ENCODE peak calls at places on chromosome 22, in five cellular contexts. E, Q, F, P and V are unnamed samples.

GRCh38 chr22:42964994-42965699 is 49.8 kb downstream of the PACSIN2 start:
- DNase-seq in F (peak), P (no peak), E (no peak), Q (peak), V (peak)

GRCh38 chr22:24523873-24524272 is 28.7 kb downstream of the UPB1 start:
- DNase-seq in F (peak), E (no peak), P (no peak), Q (no peak), V (peak)

GRCh38 chr22:46801826-46802607 is 39.6 kb downstream of the TBC1D22A start:
- DNase-seq in E (no peak), F (no peak), P (no peak), Q (no peak), V (no peak)

GRCh38 chr22:25364736-25365241 is 145.3 kb downstream of the CRYBB2 start:
- DNase-seq in F (peak), P (no peak), Q (no peak), E (no peak), V (peak)

GRCh38 chr22:20904980-20905355 is 12.2 kb upstream of the CRKL start:
- DNase-seq in E (no peak), P (no peak), Q (no peak), F (no peak), V (no peak)

GRCh38 chr22:34976886-34977285 is 89.1 kb upstream of the ISX start:
- DNase-seq in F (no peak), Q (no peak), E (no peak), P (no peak), V (no peak)

GRCh38 chr22:45552580-45553332 is 50.1 kb downstream of the FBLN1 start:
- DNase-seq in E (no peak), P (no peak), F (peak), Q (peak), V (peak)

GRCh38 chr22:45995405-45996101 is 18.6 kb upstream of the WNT7B start:
- DNase-seq in E (no peak), F (no peak), Q (no peak), P (no peak), V (no peak)

GRCh38 chr22:44180706-44181032 is at the start of gene PARVG:
- DNase-seq in E (no peak), Q (peak), F (no peak), P (no peak), V (no peak)

GRCh38 chr22:47923011-47923427 is 1160.6 kb downstream of the TBC1D22A start:
- DNase-seq in P (no peak), F (no peak), Q (no peak), E (no peak), V (no peak)

GRCh38 chr22:35134637-35135036 is 68.7 kb downstream of the ISX start:
- DNase-seq in P (no peak), F (no peak), Q (no peak), E (no peak), V (no peak)

GRCh38 chr22:44410396-44411056 is 87.5 kb downstream of the RTL6 start:
- DNase-seq in P (no peak), Q (peak), E (no peak), F (no peak), V (no peak)

GRCh38 chr22:23383491-23384450 is 196.3 kb downstream of the IGLL1 start:
- DNase-seq in F (no peak), P (no peak), Q (peak), E (no peak), V (no peak)

GRCh38 chr22:22025320-22026156 is 43.0 kb upstream of the TOP3B start:
- DNase-seq in P (no peak), F (no peak), E (no peak), Q (no peak), V (no peak)

GRCh38 chr22:43113516-43114251 is 3.1 kb downstream of the BIK start:
- DNase-seq in Q (no peak), F (no peak), E (no peak), P (no peak), V (no peak)

GRCh38 chr22:45910928-45911467 is 66.0 kb downstream of the WNT7B start:
- DNase-seq in F (no peak), E (no peak), P (no peak), Q (no peak), V (no peak)

GRCh38 chr22:35910013-35910860 is 118.4 kb downstream of the RBFOX2 start:
- DNase-seq in Q (no peak), F (no peak), P (no peak), E (no peak), V (no peak)

GRCh38 chr22:44145544-44145943 is 35.2 kb upstream of the PARVG start:
- DNase-seq in Q (no peak), E (no peak), P (no peak), F (no peak), V (no peak)

GRCh38 chr22:20580179-20580578 is 72.8 kb downstream of the MED15 start:
- DNase-seq in F (no peak), P (no peak), E (no peak), Q (no peak), V (no peak)

GRCh38 chr22:35630387-35630793 is 13.3 kb upstream of the MB start:
- DNase-seq in F (peak), E (no peak), P (no peak), Q (peak), V (peak)

GRCh38 chr22:46572911-46573780 is 35.7 kb upstream of the CELSR1 start:
- DNase-seq in Q (no peak), F (no peak), P (no peak), E (no peak), V (no peak)

GRCh38 chr22:25176175-25176574 is 23.5 kb upstream of the CRYBB3 start:
- DNase-seq in Q (no peak), P (no peak), E (no peak), F (no peak), V (no peak)

GRCh38 chr22:44578115-44578457 is 80.1 kb upstream of the RTL6 start:
- DNase-seq in Q (no peak), F (no peak), E (no peak), P (no peak), V (no peak)

GRCh38 chr22:46003271-46004091 is 26.5 kb upstream of the WNT7B start:
- DNase-seq in E (no peak), P (no peak), Q (no peak), F (no peak), V (no peak)

GRCh38 chr22:36950797-36951590 is 37.6 kb downstream of the CSF2RB start:
- DNase-seq in Q (no peak), F (no peak), P (no peak), E (no peak), V (no peak)

GRCh38 chr22:17155941-17156340 is 3.1 kb downstream of the HDHD5 start:
- DNase-seq in E (no peak), P (no peak), F (no peak), Q (no peak), V (no peak)

GRCh38 chr22:39592104-39593060 is 21.8 kb downstream of the CACNA1I start:
- DNase-seq in F (peak), Q (no peak), P (no peak), E (no peak), V (peak)
- H2AFZ ChIP-seq in F (no peak), Q (no peak), P (no peak), E (no peak), V (peak)

GRCh38 chr22:50289942-50290630 is 17.4 kb downstream of the PLXNB2 start:
- DNase-seq in P (no peak), Q (no peak), F (no peak), E (no peak), V (no peak)
- H3K4ac ChIP-seq in P (no peak), Q (no peak), F (no peak), E (no peak), V (no peak)

DNA sequence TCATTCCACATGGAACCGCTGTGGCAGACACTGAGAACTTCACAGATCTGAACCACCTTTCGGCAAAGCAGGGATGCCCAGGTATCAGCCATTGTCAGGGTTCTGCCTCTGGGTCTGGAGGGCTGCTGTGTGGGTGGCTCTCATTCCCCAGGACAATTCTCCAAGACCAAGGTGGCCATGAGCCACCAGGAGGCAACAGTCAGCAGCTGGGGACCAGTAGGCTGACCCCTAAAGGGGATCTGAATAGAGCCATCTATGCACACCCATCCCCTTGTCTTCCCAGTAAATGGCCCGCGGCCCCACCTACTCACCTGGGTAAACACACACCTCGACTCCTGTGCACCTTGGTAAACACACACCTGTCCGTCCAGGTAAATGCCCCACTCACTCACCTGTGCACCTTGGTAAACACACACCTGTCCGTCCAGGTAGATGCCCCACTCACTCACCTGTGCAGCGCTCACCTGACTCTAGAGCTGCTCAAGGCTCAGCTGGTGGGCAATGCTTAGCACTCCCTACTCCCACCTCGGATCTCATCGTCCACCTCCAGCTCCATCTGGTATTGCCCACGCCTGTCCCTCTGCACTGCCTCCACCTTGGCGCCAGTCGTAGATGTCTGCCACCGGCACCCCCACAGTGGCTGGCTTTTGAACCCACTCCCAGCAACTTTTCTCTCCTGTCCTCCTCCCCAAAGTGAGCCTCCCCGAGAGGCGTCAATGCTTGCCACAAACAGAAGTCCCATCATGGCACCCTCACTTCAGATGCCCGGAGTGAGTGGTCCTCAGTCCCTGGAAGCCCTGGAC is 10.2 kb downstream of the SLC25A1 start:
- DNase-seq in E (no peak), F (no peak), P (no peak), Q (peak), V (no peak)
- H2AFZ ChIP-seq in E (no peak), F (no peak), P (no peak), Q (no peak), V (peak)

DNA sequence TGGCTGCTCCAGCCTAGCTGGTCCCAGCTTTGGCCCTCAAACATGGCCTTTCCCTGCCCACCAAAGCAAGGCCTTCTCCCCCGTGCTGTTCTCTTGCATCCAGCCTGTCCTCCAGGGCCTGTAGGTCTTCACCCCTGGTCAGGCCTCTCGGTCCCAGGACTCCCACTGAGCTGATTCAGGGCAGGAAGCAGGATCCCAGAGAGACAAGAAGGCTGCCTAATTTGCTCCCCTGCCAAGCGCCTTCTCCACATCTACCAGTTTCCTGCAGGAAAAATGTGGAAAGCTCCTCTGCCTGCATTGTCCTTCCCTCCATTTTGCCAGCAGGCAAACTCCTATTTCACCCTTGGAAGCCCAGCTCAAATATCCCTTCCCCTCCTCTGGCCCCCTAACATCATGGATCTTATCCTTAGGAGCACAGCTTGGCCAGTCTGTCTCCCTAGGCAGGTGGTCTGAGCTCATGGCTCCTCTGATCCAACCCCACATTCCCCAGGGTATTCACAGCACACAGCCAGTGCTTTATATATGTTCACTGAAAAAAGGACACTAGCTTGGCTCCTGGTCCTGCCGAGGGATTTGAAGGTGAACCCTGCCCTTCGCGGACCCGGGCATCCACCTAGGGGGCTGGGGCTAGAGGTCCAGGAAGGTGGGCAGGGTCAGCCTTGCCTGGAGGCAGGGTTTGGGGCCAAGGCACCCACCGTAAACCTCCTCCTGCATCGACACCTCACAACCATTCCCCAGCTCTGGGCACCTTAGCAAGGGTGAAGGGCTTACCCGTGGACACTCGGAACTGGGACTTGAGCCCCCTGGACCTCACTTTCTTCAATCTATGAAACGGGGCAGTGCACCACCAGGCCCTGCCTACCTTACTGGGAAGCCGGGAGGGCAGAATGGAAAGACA is 968 bp downstream of the RHBDD3 start:
- DNase-seq in E (no peak), Q (no peak), F (peak), P (no peak), V (peak)
- H3K4ac ChIP-seq in E (peak), Q (no peak), F (peak), P (peak), V (peak)

DNA sequence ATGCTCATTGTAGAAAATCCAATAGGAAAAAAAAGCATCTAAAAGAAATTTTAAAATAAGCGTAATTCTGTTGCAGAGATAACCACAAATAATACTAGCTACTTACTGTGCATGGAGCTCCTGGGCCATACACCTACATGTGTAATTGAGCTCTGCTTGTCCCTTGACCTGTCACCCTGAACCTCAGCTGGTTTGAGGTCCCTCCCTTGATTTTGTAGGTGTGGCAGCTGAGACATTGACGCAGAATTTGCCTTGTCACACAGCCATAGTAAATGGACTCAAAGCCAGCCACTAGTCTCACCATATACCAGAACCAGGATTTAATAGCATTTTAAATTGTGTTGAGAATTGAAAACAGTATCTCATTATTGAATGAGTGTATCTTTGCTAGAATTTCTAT is 135.2 kb downstream of the MORC2 start:
- DNase-seq in Q (no peak), P (no peak), E (no peak), F (no peak), V (no peak)
- H2AFZ ChIP-seq in Q (no peak), P (no peak), E (no peak), F (no peak), V (no peak)